ENCODE peak calls at places on chromosomes 13 and 19, in six cellular contexts. W, U, H, R, S and D are unnamed samples.

GRCh38 chr13:51330741-51331140 is 8.8 kb upstream of the SERPINE3 start:
- DNase-seq in W (no peak), U (no peak), H (no peak), R (no peak), S (no peak), D (no peak)

GRCh38 chr13:73874460-73874859 is 259.7 kb downstream of the KLF12 start:
- DNase-seq in W (no peak), U (no peak), H (no peak), R (no peak), S (no peak), D (no peak)

GRCh38 chr13:43805071-43805468 is 18.3 kb upstream of the ENOX1 start:
- DNase-seq in W (no peak), U (no peak), H (no peak), R (peak), S (peak), D (peak)

GRCh38 chr13:40231311-40231710 is 435.1 kb downstream of the FOXO1 start:
- DNase-seq in W (no peak), U (no peak), H (no peak), R (peak), S (no peak), D (no peak)

GRCh38 chr13:94419304-94419943 is 60.1 kb downstream of the DCT start:
- DNase-seq in W (no peak), U (no peak), H (no peak), R (peak), S (no peak), D (peak)

GRCh38 chr19:19463348-19464117 is 51.8 kb downstream of the TSSK6 start:
- DNase-seq in W (no peak), U (no peak), H (no peak), R (peak), S (no peak), D (peak)

GRCh38 chr19:13483215-13483614 is 23.1 kb downstream of the CACNA1A start:
- DNase-seq in W (no peak), U (no peak), H (no peak), R (no peak), S (no peak), D (no peak)

GRCh38 chr19:42076375-42076944 is 494 bp downstream of the ZNF574 start:
- DNase-seq in W (no peak), U (no peak), H (no peak), R (no peak), S (no peak), D (no peak)

GRCh38 chr19:3073159-3073563 is 10.9 kb upstream of the TLE5 start:
- DNase-seq in W (no peak), U (no peak), H (no peak), R (peak), S (peak), D (peak)

GRCh38 chr13:40402931-40403412 is 263.5 kb downstream of the FOXO1 start:
- DNase-seq in W (no peak), U (no peak), H (no peak), R (peak), S (peak), D (peak)

GRCh38 chr13:41458939-41459753 is 1.8 kb downstream of the RGCC start:
- DNase-seq in W (no peak), U (no peak), H (peak), R (peak), S (peak), D (peak)

GRCh38 chr19:589693-590395 is at the start of gene HCN2:
- DNase-seq in W (no peak), U (no peak), H (no peak), R (no peak), S (no peak), D (no peak)

GRCh38 chr13:33087790-33088189 is 71.6 kb downstream of the KL start:
- DNase-seq in W (no peak), U (no peak), H (no peak), R (no peak), S (no peak), D (no peak)

GRCh38 chr13:30708541-30708940 is 26.8 kb upstream of the ALOX5AP start:
- DNase-seq in W (no peak), U (no peak), H (no peak), R (peak), S (no peak), D (peak)

GRCh38 chr19:35045667-35046300 is 4.3 kb downstream of the HPN start:
- DNase-seq in W (no peak), U (peak), H (no peak), R (peak), S (no peak), D (peak)

GRCh38 chr13:40220299-40220935 is 446.0 kb downstream of the FOXO1 start:
- DNase-seq in W (no peak), U (no peak), H (no peak), R (peak), S (peak), D (no peak)

GRCh38 chr19:30214651-30215051 is 157.5 kb upstream of the ZNF536 start:
- DNase-seq in W (no peak), U (no peak), H (peak), R (no peak), S (peak), D (no peak)

GRCh38 chr13:106561551-106562170 is 6.3 kb downstream of the ARGLU1 start:
- DNase-seq in W (no peak), U (no peak), H (no peak), R (peak), S (no peak), D (peak)

GRCh38 chr13:78652651-78653050 is 6.3 kb downstream of the OBI1 start:
- DNase-seq in W (no peak), U (no peak), H (no peak), R (no peak), S (no peak), D (no peak)

GRCh38 chr13:40388617-40389016 is 277.8 kb downstream of the FOXO1 start:
- DNase-seq in W (no peak), U (no peak), H (no peak), R (peak), S (no peak), D (peak)

GRCh38 chr19:33347300-33347699 is 26.2 kb upstream of the CEBPG start:
- DNase-seq in W (no peak), U (no peak), H (no peak), R (no peak), S (no peak), D (no peak)

DNA sequence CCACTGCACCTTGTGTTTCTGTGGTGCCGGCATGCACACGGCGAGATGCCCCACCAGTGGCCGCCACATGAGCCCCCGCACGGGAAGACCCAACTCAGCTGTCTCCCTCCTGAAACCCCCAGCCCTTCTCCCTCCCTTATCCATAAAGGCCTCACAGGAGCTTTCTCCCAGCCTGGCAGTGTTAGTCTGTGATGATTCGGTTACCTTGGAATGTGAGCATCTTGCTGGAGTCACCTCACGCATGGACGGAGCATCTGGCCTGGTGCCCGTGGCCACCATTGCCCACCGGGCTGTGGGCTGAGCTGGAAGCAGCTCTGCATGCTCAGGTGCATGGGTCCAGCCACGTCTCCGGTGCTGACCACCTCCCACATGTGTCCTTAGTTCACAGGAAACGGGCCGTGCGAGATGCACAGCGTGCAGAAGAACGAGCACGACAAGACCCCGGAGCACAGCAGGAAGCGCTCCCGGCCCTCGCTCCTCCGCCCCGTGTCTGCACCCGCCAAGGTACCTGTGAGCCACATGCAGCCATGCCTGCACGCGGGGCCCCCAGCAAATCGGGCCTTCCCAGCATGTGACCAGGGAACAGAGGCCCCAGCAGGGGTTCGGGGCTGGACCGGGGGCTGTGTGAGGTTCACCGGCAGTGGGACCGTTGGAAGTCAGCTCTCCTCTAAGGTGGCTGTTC is 22.0 kb downstream of the SIN3B start:
- DNase-seq in W (no peak), U (no peak), H (no peak), R (peak), S (no peak), D (peak)
- H3K14ac ChIP-seq in W (no peak), U (no peak), H (no peak), R (peak), S (no peak), D (no peak)

DNA sequence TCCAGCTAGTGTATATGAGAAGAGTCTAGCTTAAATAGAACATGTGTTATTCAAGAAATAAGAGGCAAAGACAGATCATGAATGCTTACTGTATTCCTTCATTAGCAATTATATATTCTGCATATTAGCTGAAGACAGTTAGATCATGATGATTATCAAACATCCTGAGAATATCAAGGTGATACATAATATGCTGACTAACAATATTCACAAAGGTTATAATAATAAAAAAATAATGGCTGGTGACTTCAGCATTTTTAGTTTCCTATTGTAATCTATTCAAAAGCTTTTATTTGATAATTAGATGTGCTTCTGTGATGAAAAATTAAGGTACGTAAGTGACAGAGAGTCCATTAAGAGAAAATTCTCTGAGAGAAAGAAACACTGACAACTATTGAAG is 511.4 kb downstream of the PCDH17 start:
- DNase-seq in W (no peak), U (no peak), H (no peak), R (no peak), S (no peak), D (no peak)
- H3K14ac ChIP-seq in W (no peak), U (no peak), H (no peak), R (no peak), S (no peak), D (no peak)

GRCh38 chr19:15551183-15552004 is 43.1 kb downstream of the CYP4F22 start:
- DNase-seq in W (no peak), U (peak), H (no peak), R (no peak), S (peak), D (no peak)
- H3K14ac ChIP-seq in W (peak), U (no peak), H (no peak), R (no peak), S (no peak), D (no peak)

GRCh38 chr19:50233308-50233910 is 30.0 kb downstream of the MYH14 start:
- DNase-seq in W (no peak), U (no peak), H (no peak), R (no peak), S (no peak), D (no peak)
- H3K14ac ChIP-seq in W (no peak), U (no peak), H (no peak), R (no peak), S (no peak), D (no peak)

GRCh38 chr19:6473652-6474051 is 7.9 kb downstream of the DENND1C start:
- DNase-seq in W (no peak), U (no peak), H (no peak), R (no peak), S (peak), D (no peak)
- H3K14ac ChIP-seq in W (no peak), U (no peak), H (no peak), R (no peak), S (no peak), D (no peak)